ENCODE peak calls at places on chromosomes 12 and 14, in nine cellular contexts. E is activated T-cell treated with anti-CD3 and anti-CD28 coated beads for 1 hour, G is EL, W is Daoy, O is left colon, L is adrenal gland, Q is H9, P is left cardiac atrium, V is heart right ventricle. N is an unnamed sample.

GRCh38 chr12:39623919-39624318 is 4.3 kb upstream of the ABCD2 start:
- DNase-seq in E (no peak), G (no peak), W (no peak), O (no peak), L (no peak), Q (no peak), P (no peak), V (no peak), N (no peak)

GRCh38 chr12:86389949-86390348 is 133.8 kb upstream of the MGAT4C start:
- DNase-seq in E (no peak), G (no peak), W (no peak), O (no peak), L (peak), Q (no peak), P (no peak), V (no peak), N (no peak)

GRCh38 chr14:72514660-72515025 is 379.3 kb downstream of the DPF3 start:
- DNase-seq in E (no peak), G (no peak), W (no peak), O (no peak), L (no peak), Q (no peak), P (no peak), V (no peak), N (no peak)

GRCh38 chr14:105857816-105858675 is 331.7 kb downstream of the TMEM121 start:
- DNase-seq in E (no peak), G (no peak), W (no peak), O (no peak), L (peak), Q (peak), P (peak), V (no peak), N (peak)

GRCh38 chr14:95235767-95236166 is 78.4 kb upstream of the DICER1 start:
- DNase-seq in E (no peak), G (no peak), W (no peak), O (no peak), L (no peak), Q (no peak), P (no peak), V (no peak), N (no peak)

GRCh38 chr14:54025661-54026060 is 69.0 kb upstream of the BMP4 start:
- DNase-seq in E (no peak), G (peak), W (peak), O (peak), L (no peak), Q (no peak), P (no peak), V (peak), N (peak)

GRCh38 chr12:123908884-123909807 is 63.5 kb downstream of the CCDC92 start:
- DNase-seq in E (no peak), G (no peak), W (no peak), O (no peak), L (no peak), Q (no peak), P (no peak), V (no peak), N (no peak)

GRCh38 chr12:125070117-125070516 is 4.9 kb downstream of the AACS start:
- DNase-seq in E (no peak), G (no peak), W (no peak), O (no peak), L (no peak), Q (no peak), P (no peak), V (no peak), N (no peak)

GRCh38 chr12:27493260-27493935 is 30.6 kb upstream of the PPFIBP1 start:
- DNase-seq in E (no peak), G (peak), W (no peak), O (no peak), L (no peak), Q (no peak), P (no peak), V (no peak), N (no peak)

N was measured in testis.